ENCODE peak calls at places on chromosomes 1 and 21, in ten cellular contexts. One of them, this sample, is unnamed.

GRCh38 chr1:110548381-110548780 is 29.4 kb upstream of the KCNA10 start:
- DNase-seq in left ventricle myocardium inferior: no peak
- DNase-seq in brain microvascular endothelial cell: no peak
- DNase-seq in bronchial epithelial cell: peak
- DNase-seq in hepatocyte: peak
- DNase-seq in WTC11: peak
- DNase-seq in pancreas: peak
- DNase-seq in HCT116: peak
- DNase-seq in progenitor cell of endocrine pancreas: peak
- DNase-seq in GM13976: no peak
- DNase-seq in this sample: peak

GRCh38 chr1:113811353-113811887 is 856 bp downstream of the RSBN1 start:
- DNase-seq in left ventricle myocardium inferior: no peak
- DNase-seq in brain microvascular endothelial cell: no peak
- DNase-seq in bronchial epithelial cell: peak
- DNase-seq in hepatocyte: peak
- DNase-seq in WTC11: no peak
- DNase-seq in pancreas: no peak
- DNase-seq in HCT116: no peak
- DNase-seq in progenitor cell of endocrine pancreas: no peak
- DNase-seq in GM13976: peak
- DNase-seq in this sample: peak

GRCh38 chr1:230982698-230983097 is 3.8 kb downstream of the ARV1 start:
- DNase-seq in left ventricle myocardium inferior: no peak
- DNase-seq in brain microvascular endothelial cell: peak
- DNase-seq in bronchial epithelial cell: no peak
- DNase-seq in hepatocyte: no peak
- DNase-seq in WTC11: no peak
- DNase-seq in pancreas: no peak
- DNase-seq in HCT116: no peak
- DNase-seq in progenitor cell of endocrine pancreas: no peak
- DNase-seq in GM13976: no peak
- DNase-seq in this sample: no peak

GRCh38 chr1:230632273-230632873 is 9.9 kb upstream of the COG2 start:
- DNase-seq in left ventricle myocardium inferior: no peak
- DNase-seq in brain microvascular endothelial cell: peak
- DNase-seq in bronchial epithelial cell: peak
- DNase-seq in hepatocyte: peak
- DNase-seq in WTC11: no peak
- DNase-seq in pancreas: peak
- DNase-seq in HCT116: peak
- DNase-seq in progenitor cell of endocrine pancreas: no peak
- DNase-seq in GM13976: peak
- DNase-seq in this sample: peak

GRCh38 chr1:237786066-237786719 is 104.5 kb downstream of the ZP4 start:
- DNase-seq in left ventricle myocardium inferior: no peak
- DNase-seq in brain microvascular endothelial cell: no peak
- DNase-seq in bronchial epithelial cell: no peak
- DNase-seq in hepatocyte: no peak
- DNase-seq in WTC11: no peak
- DNase-seq in pancreas: no peak
- DNase-seq in HCT116: no peak
- DNase-seq in progenitor cell of endocrine pancreas: no peak
- DNase-seq in GM13976: no peak
- DNase-seq in this sample: no peak

GRCh38 chr1:200029035-200029623 is 1.6 kb downstream of the NR5A2 start:
- DNase-seq in left ventricle myocardium inferior: no peak
- DNase-seq in brain microvascular endothelial cell: no peak
- DNase-seq in bronchial epithelial cell: peak
- DNase-seq in hepatocyte: peak
- DNase-seq in WTC11: peak
- DNase-seq in pancreas: peak
- DNase-seq in HCT116: peak
- DNase-seq in progenitor cell of endocrine pancreas: peak
- DNase-seq in GM13976: peak
- DNase-seq in this sample: peak

GRCh38 chr1:71490432-71490831 is 409.6 kb upstream of the ZRANB2 start:
- DNase-seq in left ventricle myocardium inferior: no peak
- DNase-seq in brain microvascular endothelial cell: no peak
- DNase-seq in bronchial epithelial cell: peak
- DNase-seq in hepatocyte: no peak
- DNase-seq in WTC11: no peak
- DNase-seq in pancreas: no peak
- DNase-seq in HCT116: no peak
- DNase-seq in progenitor cell of endocrine pancreas: no peak
- DNase-seq in GM13976: no peak
- DNase-seq in this sample: no peak

GRCh38 chr1:148264374-148265276 is 112.5 kb upstream of the NBPF11 start:
- DNase-seq in left ventricle myocardium inferior: no peak
- DNase-seq in brain microvascular endothelial cell: peak
- DNase-seq in bronchial epithelial cell: peak
- DNase-seq in hepatocyte: peak
- DNase-seq in WTC11: peak
- DNase-seq in pancreas: peak
- DNase-seq in HCT116: peak
- DNase-seq in progenitor cell of endocrine pancreas: no peak
- DNase-seq in GM13976: peak
- DNase-seq in this sample: peak

GRCh38 chr1:237211031-237211430 is 169.0 kb downstream of the RYR2 start:
- DNase-seq in left ventricle myocardium inferior: no peak
- DNase-seq in brain microvascular endothelial cell: no peak
- DNase-seq in bronchial epithelial cell: no peak
- DNase-seq in hepatocyte: no peak
- DNase-seq in WTC11: no peak
- DNase-seq in pancreas: no peak
- DNase-seq in HCT116: no peak
- DNase-seq in progenitor cell of endocrine pancreas: no peak
- DNase-seq in GM13976: no peak
- DNase-seq in this sample: no peak

GRCh38 chr21:27572681-27573080 is 605.8 kb upstream of the ADAMTS5 start:
- DNase-seq in left ventricle myocardium inferior: no peak
- DNase-seq in brain microvascular endothelial cell: peak
- DNase-seq in bronchial epithelial cell: peak
- DNase-seq in hepatocyte: no peak
- DNase-seq in WTC11: no peak
- DNase-seq in pancreas: no peak
- DNase-seq in HCT116: no peak
- DNase-seq in progenitor cell of endocrine pancreas: no peak
- DNase-seq in GM13976: no peak
- DNase-seq in this sample: no peak

GRCh38 chr1:181152892-181153633 is 64.6 kb downstream of the IER5 start:
- DNase-seq in left ventricle myocardium inferior: peak
- DNase-seq in brain microvascular endothelial cell: peak
- DNase-seq in bronchial epithelial cell: peak
- DNase-seq in hepatocyte: peak
- DNase-seq in WTC11: peak
- DNase-seq in pancreas: peak
- DNase-seq in HCT116: no peak
- DNase-seq in progenitor cell of endocrine pancreas: no peak
- DNase-seq in GM13976: peak
- DNase-seq in this sample: peak

GRCh38 chr1:214920337-214920736 is 162.2 kb upstream of the KCNK2 start:
- DNase-seq in left ventricle myocardium inferior: no peak
- DNase-seq in brain microvascular endothelial cell: no peak
- DNase-seq in bronchial epithelial cell: no peak
- DNase-seq in hepatocyte: no peak
- DNase-seq in WTC11: no peak
- DNase-seq in pancreas: no peak
- DNase-seq in HCT116: no peak
- DNase-seq in progenitor cell of endocrine pancreas: no peak
- DNase-seq in GM13976: no peak
- DNase-seq in this sample: no peak

GRCh38 chr1:23799570-23800395 is 771 bp downstream of the GALE start:
- DNase-seq in left ventricle myocardium inferior: peak
- DNase-seq in brain microvascular endothelial cell: no peak
- DNase-seq in bronchial epithelial cell: peak
- DNase-seq in hepatocyte: peak
- DNase-seq in WTC11: peak
- DNase-seq in pancreas: peak
- DNase-seq in HCT116: peak
- DNase-seq in progenitor cell of endocrine pancreas: no peak
- DNase-seq in GM13976: peak
- DNase-seq in this sample: peak

GRCh38 chr1:87141556-87141955 is 187.1 kb upstream of the LMO4 start:
- DNase-seq in left ventricle myocardium inferior: no peak
- DNase-seq in brain microvascular endothelial cell: no peak
- DNase-seq in bronchial epithelial cell: no peak
- DNase-seq in hepatocyte: no peak
- DNase-seq in WTC11: no peak
- DNase-seq in pancreas: no peak
- DNase-seq in HCT116: no peak
- DNase-seq in progenitor cell of endocrine pancreas: no peak
- DNase-seq in GM13976: no peak
- DNase-seq in this sample: no peak

GRCh38 chr1:54248966-54249365 is 49.0 kb downstream of the MRPL37 start:
- DNase-seq in left ventricle myocardium inferior: no peak
- DNase-seq in brain microvascular endothelial cell: no peak
- DNase-seq in bronchial epithelial cell: no peak
- DNase-seq in hepatocyte: no peak
- DNase-seq in WTC11: no peak
- DNase-seq in pancreas: no peak
- DNase-seq in HCT116: no peak
- DNase-seq in progenitor cell of endocrine pancreas: no peak
- DNase-seq in GM13976: no peak
- DNase-seq in this sample: no peak

DNA sequence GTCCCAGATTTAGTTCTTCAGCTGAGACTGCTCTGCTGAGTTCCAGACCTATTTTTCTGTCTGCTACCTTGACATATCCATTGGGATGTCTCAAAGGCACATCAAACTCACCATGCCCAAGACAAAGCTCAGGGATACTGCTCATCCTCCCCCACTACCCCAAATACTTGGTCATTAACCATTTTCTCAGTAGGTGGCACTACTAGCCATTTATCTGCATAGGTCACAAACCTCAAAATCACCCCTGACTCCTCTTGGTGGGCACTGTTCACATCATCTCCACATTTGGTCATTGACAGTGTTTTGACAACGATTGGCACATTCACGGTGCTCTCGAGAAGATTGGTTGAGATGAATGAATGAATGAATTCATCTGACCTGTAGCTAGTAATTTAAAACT is 32.1 kb downstream of the CACNA1S start:
- DNase-seq in left ventricle myocardium inferior: no peak
- DNase-seq in brain microvascular endothelial cell: no peak
- DNase-seq in bronchial epithelial cell: no peak
- DNase-seq in hepatocyte: no peak
- DNase-seq in WTC11: no peak
- DNase-seq in pancreas: no peak
- DNase-seq in HCT116: no peak
- DNase-seq in progenitor cell of endocrine pancreas: no peak
- DNase-seq in GM13976: no peak
- DNase-seq in this sample: no peak
- TF ChIP-seq CTCF in left ventricle myocardium inferior: no peak
- TF ChIP-seq CTCF in brain microvascular endothelial cell: no peak
- TF ChIP-seq CTCF in bronchial epithelial cell: no peak
- TF ChIP-seq CTCF in hepatocyte: no peak
- TF ChIP-seq CTCF in WTC11: no peak
- TF ChIP-seq CTCF in pancreas: no peak
- TF ChIP-seq CTCF in HCT116: peak
- TF ChIP-seq CTCF in progenitor cell of endocrine pancreas: no peak
- TF ChIP-seq CTCF in GM13976: no peak
- TF ChIP-seq CTCF in this sample: no peak

DNA sequence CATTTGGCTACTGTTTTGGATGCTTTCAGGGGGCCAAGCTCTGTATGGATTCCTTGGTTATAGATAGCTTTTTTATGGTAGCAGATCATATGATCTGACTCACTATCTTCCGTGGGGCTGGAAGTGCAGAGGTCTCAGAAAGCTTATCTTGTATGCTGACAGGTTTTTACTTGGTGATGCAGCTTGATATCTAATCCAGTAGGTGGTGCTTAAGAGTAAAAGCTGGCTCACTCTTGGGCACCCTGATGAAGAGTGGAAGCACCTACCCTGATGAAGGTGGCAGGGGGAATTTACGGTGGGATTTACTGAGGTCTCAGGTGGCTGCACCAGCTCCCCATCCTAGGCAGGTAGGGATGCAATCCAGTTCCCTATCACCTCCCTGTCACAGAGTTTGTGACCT is 151.2 kb downstream of the PTBP2 start:
- DNase-seq in left ventricle myocardium inferior: no peak
- DNase-seq in brain microvascular endothelial cell: no peak
- DNase-seq in bronchial epithelial cell: no peak
- DNase-seq in hepatocyte: no peak
- DNase-seq in WTC11: no peak
- DNase-seq in pancreas: no peak
- DNase-seq in HCT116: no peak
- DNase-seq in progenitor cell of endocrine pancreas: no peak
- DNase-seq in GM13976: no peak
- DNase-seq in this sample: no peak
- TF ChIP-seq CTCF in left ventricle myocardium inferior: no peak
- TF ChIP-seq CTCF in brain microvascular endothelial cell: peak
- TF ChIP-seq CTCF in bronchial epithelial cell: no peak
- TF ChIP-seq CTCF in hepatocyte: no peak
- TF ChIP-seq CTCF in WTC11: peak
- TF ChIP-seq CTCF in pancreas: no peak
- TF ChIP-seq CTCF in HCT116: no peak
- TF ChIP-seq CTCF in progenitor cell of endocrine pancreas: no peak
- TF ChIP-seq CTCF in GM13976: no peak
- TF ChIP-seq CTCF in this sample: no peak

DNA sequence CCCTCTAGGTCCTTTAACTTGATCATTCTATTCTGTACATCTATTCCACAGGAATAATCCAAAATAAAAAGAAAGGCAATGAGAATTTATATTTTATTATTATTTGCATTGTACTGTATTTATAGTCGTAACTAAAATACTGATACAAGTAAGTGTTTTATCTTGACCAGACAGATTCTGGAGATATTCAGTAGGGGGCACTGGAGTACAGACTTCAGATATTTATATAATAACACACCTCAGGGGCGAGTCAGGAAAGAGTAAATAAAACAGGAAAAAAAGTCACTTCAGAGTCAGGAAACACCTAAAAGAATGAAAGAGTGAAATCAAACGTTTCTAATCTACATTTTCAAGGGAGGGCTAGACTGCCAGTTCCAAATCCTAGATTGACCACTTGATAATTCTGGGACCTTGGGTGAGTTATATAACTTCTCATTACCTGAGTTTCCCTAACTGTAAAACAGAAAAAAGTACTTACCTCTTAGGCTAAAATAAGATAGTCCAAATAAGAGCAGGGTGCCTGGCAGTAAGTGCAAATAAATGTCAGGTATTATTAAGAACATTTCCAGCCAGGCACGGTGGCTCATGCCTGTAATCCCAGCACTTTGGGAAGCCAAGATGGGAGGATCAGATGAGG is 31.1 kb upstream of the MTF1 start:
- DNase-seq in left ventricle myocardium inferior: no peak
- DNase-seq in brain microvascular endothelial cell: peak
- DNase-seq in bronchial epithelial cell: peak
- DNase-seq in hepatocyte: peak
- DNase-seq in WTC11: no peak
- DNase-seq in pancreas: no peak
- DNase-seq in HCT116: peak
- DNase-seq in progenitor cell of endocrine pancreas: no peak
- DNase-seq in GM13976: peak
- DNase-seq in this sample: no peak
- TF ChIP-seq CTCF in left ventricle myocardium inferior: peak
- TF ChIP-seq CTCF in brain microvascular endothelial cell: peak
- TF ChIP-seq CTCF in bronchial epithelial cell: peak
- TF ChIP-seq CTCF in hepatocyte: peak
- TF ChIP-seq CTCF in WTC11: no peak
- TF ChIP-seq CTCF in pancreas: peak
- TF ChIP-seq CTCF in HCT116: peak
- TF ChIP-seq CTCF in progenitor cell of endocrine pancreas: peak
- TF ChIP-seq CTCF in GM13976: peak
- TF ChIP-seq CTCF in this sample: peak

GRCh38 chr1:223811634-223812101 is 34.1 kb downstream of the TP53BP2 start:
- DNase-seq in left ventricle myocardium inferior: no peak
- DNase-seq in brain microvascular endothelial cell: peak
- DNase-seq in bronchial epithelial cell: peak
- DNase-seq in hepatocyte: no peak
- DNase-seq in WTC11: no peak
- DNase-seq in pancreas: no peak
- DNase-seq in HCT116: peak
- DNase-seq in progenitor cell of endocrine pancreas: no peak
- DNase-seq in GM13976: peak
- DNase-seq in this sample: no peak
- TF ChIP-seq CTCF in left ventricle myocardium inferior: peak
- TF ChIP-seq CTCF in brain microvascular endothelial cell: peak
- TF ChIP-seq CTCF in bronchial epithelial cell: peak
- TF ChIP-seq CTCF in hepatocyte: peak
- TF ChIP-seq CTCF in WTC11: no peak
- TF ChIP-seq CTCF in pancreas: peak
- TF ChIP-seq CTCF in HCT116: peak
- TF ChIP-seq CTCF in progenitor cell of endocrine pancreas: peak
- TF ChIP-seq CTCF in GM13976: peak
- TF ChIP-seq CTCF in this sample: peak